ENCODE peak calls at places on chromosomes 2 and 18, in four cellular contexts. I, E, V and P are unnamed samples.

GRCh38 chr18:62486290-62486964 is 36.4 kb upstream of the ZCCHC2 start:
- DNase-seq in I (no peak), E (no peak), V (peak), P (peak)

GRCh38 chr2:44952143-44952805 is 10.8 kb downstream of the SIX3 start:
- DNase-seq in I (peak), E (peak), V (peak), P (peak)

GRCh38 chr2:54752439-54752838 is 29.0 kb downstream of the EML6 start:
- DNase-seq in I (no peak), E (no peak), V (no peak), P (no peak)

GRCh38 chr18:73244411-73244810 is 376.6 kb upstream of the NETO1 start:
- DNase-seq in I (no peak), E (no peak), V (peak), P (no peak)

GRCh38 chr2:205411558-205411957 is 270.7 kb upstream of the NRP2 start:
- DNase-seq in I (no peak), E (no peak), V (no peak), P (no peak)

GRCh38 chr18:69401475-69402218 is 959 bp downstream of the DOK6 start:
- DNase-seq in I (peak), E (peak), V (peak), P (peak)

GRCh38 chr2:178315488-178315948 is 121.2 kb downstream of the OSBPL6 start:
- DNase-seq in I (no peak), E (no peak), V (no peak), P (no peak)

GRCh38 chr2:36433311-36434217 is 78.0 kb downstream of the CRIM1 start:
- DNase-seq in I (no peak), E (no peak), V (peak), P (peak)

GRCh38 chr2:164671664-164672396 is 50.5 kb upstream of the GRB14 start:
- DNase-seq in I (no peak), E (no peak), V (no peak), P (peak)

GRCh38 chr18:36408606-36409005 is 111.1 kb downstream of the FHOD3 start:
- DNase-seq in I (no peak), E (no peak), V (no peak), P (no peak)

GRCh38 chr18:36409779-36410178 is 112.3 kb downstream of the FHOD3 start:
- DNase-seq in I (no peak), E (no peak), V (no peak), P (no peak)

GRCh38 chr18:36403896-36404824 is 106.6 kb downstream of the FHOD3 start:
- DNase-seq in I (no peak), E (no peak), V (no peak), P (no peak)

GRCh38 chr18:36405611-36406010 is 108.1 kb downstream of the FHOD3 start:
- DNase-seq in I (no peak), E (no peak), V (peak), P (no peak)

DNA sequence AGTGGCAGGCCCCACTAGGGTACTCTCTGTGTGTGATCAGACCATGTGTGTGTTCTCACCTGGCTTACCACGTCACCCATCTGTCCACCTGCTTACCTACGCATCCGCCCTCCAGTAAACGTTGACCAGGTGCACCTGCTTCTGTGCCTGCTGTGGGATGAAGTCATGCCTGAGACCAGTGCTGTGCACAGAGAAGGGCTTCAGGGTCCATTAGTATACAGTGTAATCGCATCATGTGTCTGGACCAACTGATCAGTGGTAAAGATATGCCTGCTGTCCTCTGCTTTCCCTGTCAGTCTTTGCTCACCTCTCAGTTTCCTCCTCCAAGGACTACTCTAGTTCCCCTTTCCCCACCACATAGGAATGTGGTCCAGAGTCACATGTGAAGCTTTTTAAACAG is 109.3 kb downstream of the FHOD3 start:
- DNase-seq in I (no peak), E (no peak), V (no peak), P (no peak)
- H3K4me3 ChIP-seq in I (no peak), E (no peak), V (no peak), P (no peak)

GRCh38 chr2:69827796-69828540 is 1.5 kb upstream of the GMCL1 start:
- DNase-seq in I (no peak), E (no peak), V (no peak), P (no peak)
- H3K23ac ChIP-seq in I (no peak), E (no peak), V (peak), P (no peak)

DNA sequence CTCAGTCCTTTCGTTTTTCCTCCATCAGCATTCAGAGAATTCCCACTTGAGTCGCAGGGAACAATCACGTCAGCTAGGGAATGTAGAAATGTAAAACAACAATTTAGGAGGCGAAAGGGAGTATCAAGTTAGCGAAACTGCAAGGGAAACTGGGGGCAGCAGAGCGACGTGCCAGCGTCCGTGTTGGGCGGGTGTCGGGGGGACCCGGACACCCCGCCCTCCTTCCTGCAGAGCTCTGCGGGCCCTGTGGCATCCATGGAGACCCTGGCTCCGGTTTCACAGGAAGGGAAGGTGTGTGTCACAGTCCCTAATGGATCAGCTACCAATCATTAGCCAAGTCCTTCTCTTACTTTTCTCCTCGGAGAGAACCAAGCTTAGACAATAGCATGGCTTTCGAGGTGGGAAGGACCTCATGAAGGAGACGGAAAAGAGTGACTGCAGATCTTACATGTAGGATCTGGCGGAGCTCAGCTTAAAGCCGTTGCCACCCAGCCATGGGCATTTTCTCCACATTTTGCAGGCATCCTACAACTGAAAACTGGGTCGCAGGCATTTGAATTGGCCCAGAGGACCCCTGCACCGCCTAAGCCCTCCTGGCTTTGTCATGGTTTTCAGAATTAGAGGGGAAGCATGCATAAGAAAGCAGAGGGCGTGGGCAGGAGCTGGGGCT is 33.7 kb downstream of the SOX11 start:
- DNase-seq in I (peak), E (peak), V (no peak), P (peak)
- H3K4me3 ChIP-seq in I (peak), E (peak), V (no peak), P (peak)

GRCh38 chr18:369224-370010 is 101.6 kb upstream of the THOC1 start:
- DNase-seq in I (no peak), E (no peak), V (peak), P (no peak)
- H3K23ac ChIP-seq in I (no peak), E (no peak), V (no peak), P (no peak)

DNA sequence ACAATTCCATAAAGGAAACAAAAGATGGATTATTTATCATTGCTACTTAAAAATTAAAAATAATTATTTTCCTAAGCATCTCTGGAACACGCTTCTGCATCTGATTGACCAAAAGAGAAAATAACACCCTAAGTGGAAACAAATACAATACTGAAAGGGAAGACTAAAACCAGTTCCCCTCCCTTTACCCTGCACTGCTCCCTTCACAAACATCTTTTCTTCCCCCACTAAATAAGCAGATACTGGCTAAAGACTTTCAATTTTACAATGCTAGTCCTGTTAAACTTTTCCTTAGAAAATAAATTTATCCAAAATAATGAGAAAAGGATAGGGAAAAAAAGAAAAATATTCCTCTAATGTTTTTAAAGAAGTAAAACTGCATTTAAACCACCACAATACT is 4.3 kb downstream of the NCKAP1 start:
- DNase-seq in I (no peak), E (no peak), V (no peak), P (no peak)
- H3K4me3 ChIP-seq in I (peak), E (no peak), V (no peak), P (peak)

GRCh38 chr18:77804382-77804781 is 554.7 kb downstream of the GALR1 start:
- DNase-seq in I (no peak), E (no peak), V (no peak), P (no peak)

GRCh38 chr18:77811510-77811909 is 561.9 kb downstream of the GALR1 start:
- DNase-seq in I (no peak), E (no peak), V (no peak), P (no peak)

GRCh38 chr18:77803024-77803423 is 553.4 kb downstream of the GALR1 start:
- DNase-seq in I (no peak), E (no peak), V (no peak), P (no peak)

DNA sequence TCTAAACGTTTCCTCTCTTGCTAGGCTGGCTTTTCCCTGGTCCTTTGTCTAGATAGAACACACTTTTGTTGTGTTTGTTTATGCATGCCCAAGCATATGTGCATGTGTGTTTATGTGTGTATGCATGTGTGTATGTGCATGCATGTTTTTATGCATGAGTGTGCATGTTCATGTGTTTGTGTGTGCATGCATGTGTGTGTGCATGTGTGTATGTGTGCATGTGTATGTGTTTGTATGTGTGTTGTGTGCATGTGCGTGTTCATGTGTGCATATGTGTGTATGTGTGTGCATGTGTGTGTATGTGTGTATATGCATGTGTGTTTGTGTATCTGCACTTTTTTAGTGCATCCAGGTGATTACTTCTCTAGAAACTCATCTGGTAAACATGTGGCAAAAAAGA is 558.0 kb downstream of the GALR1 start:
- DNase-seq in I (no peak), E (no peak), V (no peak), P (no peak)
- H3K23ac ChIP-seq in I (no peak), E (no peak), V (no peak), P (no peak)

GRCh38 chr2:72155151-72155550 is 7.5 kb upstream of the CYP26B1 start:
- DNase-seq in I (no peak), E (no peak), V (no peak), P (no peak)
- H3K4me3 ChIP-seq in I (no peak), E (no peak), V (no peak), P (no peak)

GRCh38 chr18:1455605-1456004 is 550.9 kb downstream of the ADCYAP1 start:
- DNase-seq in I (no peak), E (no peak), V (no peak), P (no peak)
- H3K23ac ChIP-seq in I (no peak), E (no peak), V (no peak), P (no peak)

GRCh38 chr2:150462772-150463171 is 24.7 kb downstream of the RND3 start:
- DNase-seq in I (no peak), E (no peak), V (no peak), P (no peak)

GRCh38 chr2:150464270-150464669 is 23.2 kb downstream of the RND3 start:
- DNase-seq in I (no peak), E (no peak), V (no peak), P (no peak)

GRCh38 chr2:150459281-150459680 is 28.2 kb downstream of the RND3 start:
- DNase-seq in I (no peak), E (no peak), V (peak), P (peak)
- H3K4me3 ChIP-seq in I (no peak), E (no peak), V (no peak), P (no peak)

GRCh38 chr18:75654928-75655745 is 227.6 kb upstream of the SMIM21 start:
- DNase-seq in I (no peak), E (peak), V (no peak), P (no peak)
- H3K23ac ChIP-seq in I (no peak), E (no peak), V (no peak), P (no peak)